ENCODE peak calls at places on chromosomes 6 and 20, in seven cellular contexts. M is lung, I is astrocyte, J is colonic mucosa, Q is GF-D8, F is DMS79, Y is T follicular helper cell. O is an unnamed sample.

GRCh38 chr20:34390769-34391447 is 27.8 kb downstream of the ITCH start:
- DNase-seq in M (peak), I (peak), J (peak), Q (no peak), F (no peak), Y (no peak), O (no peak)

GRCh38 chr6:151379933-151380847 is 11.2 kb downstream of the ZBTB2 start:
- DNase-seq in M (no peak), I (no peak), J (no peak), Q (no peak), F (no peak), Y (no peak), O (peak)

GRCh38 chr6:111033628-111034289 is 51.9 kb downstream of the RPF2 start:
- DNase-seq in M (no peak), I (no peak), J (no peak), Q (no peak), F (no peak), Y (no peak), O (no peak)

GRCh38 chr6:26105109-26105730 is 18.0 kb downstream of the HFE start:
- DNase-seq in M (no peak), I (no peak), J (no peak), Q (no peak), F (no peak), Y (no peak), O (no peak)

GRCh38 chr6:33597551-33598322 is 17.7 kb upstream of the BAK1 start:
- DNase-seq in M (no peak), I (no peak), J (no peak), Q (no peak), F (no peak), Y (no peak), O (no peak)

GRCh38 chr6:119205911-119206617 is 127.6 kb upstream of the FAM184A start:
- DNase-seq in M (no peak), I (no peak), J (no peak), Q (no peak), F (no peak), Y (no peak), O (no peak)

GRCh38 chr6:25655746-25656145 is 3.7 kb downstream of the SCGN start:
- DNase-seq in M (no peak), I (no peak), J (no peak), Q (no peak), F (peak), Y (no peak), O (no peak)

GRCh38 chr6:141874930-141875602 is 257.7 kb upstream of the GJE1 start:
- DNase-seq in M (no peak), I (no peak), J (no peak), Q (peak), F (no peak), Y (no peak), O (peak)

GRCh38 chr6:155001482-155001881 is 6.4 kb downstream of the TIAM2 start:
- DNase-seq in M (no peak), I (peak), J (no peak), Q (no peak), F (no peak), Y (no peak), O (no peak)

GRCh38 chr6:27133281-27134227 is 113.9 kb upstream of the PRSS16 start:
- DNase-seq in M (no peak), I (peak), J (peak), Q (peak), F (no peak), Y (peak), O (peak)

GRCh38 chr20:16556299-16556698 is 16.9 kb downstream of the KIF16B start:
- DNase-seq in M (no peak), I (no peak), J (no peak), Q (no peak), F (no peak), Y (no peak), O (no peak)

GRCh38 chr6:37822851-37823682 is 3.5 kb downstream of the ZFAND3 start:
- DNase-seq in M (no peak), I (peak), J (peak), Q (no peak), F (no peak), Y (no peak), O (no peak)

GRCh38 chr6:157314705-157315321 is 8.5 kb downstream of the TMEM242 start:
- DNase-seq in M (no peak), I (peak), J (no peak), Q (no peak), F (no peak), Y (no peak), O (no peak)

GRCh38 chr6:37285861-37286311 is 27.9 kb upstream of the TMEM217 start:
- DNase-seq in M (no peak), I (no peak), J (no peak), Q (no peak), F (no peak), Y (no peak), O (no peak)

GRCh38 chr6:49556429-49556837 is 6.0 kb downstream of the C6orf141 start:
- DNase-seq in M (peak), I (peak), J (peak), Q (no peak), F (no peak), Y (no peak), O (no peak)

GRCh38 chr6:81767163-81768000 is 14.9 kb upstream of the TENT5A start:
- DNase-seq in M (no peak), I (peak), J (peak), Q (no peak), F (no peak), Y (no peak), O (peak)

GRCh38 chr6:136812174-136812573 is 10.2 kb upstream of the PEX7 start:
- DNase-seq in M (no peak), I (peak), J (no peak), Q (no peak), F (no peak), Y (no peak), O (no peak)

GRCh38 chr6:16136536-16137450 is 7.9 kb downstream of the MYLIP start:
- DNase-seq in M (no peak), I (peak), J (no peak), Q (no peak), F (no peak), Y (no peak), O (no peak)

GRCh38 chr6:56101141-56101553 is 146.2 kb downstream of the COL21A1 start:
- DNase-seq in M (no peak), I (peak), J (no peak), Q (peak), F (peak), Y (no peak), O (peak)

GRCh38 chr6:131257104-131257503 is 121.8 kb downstream of the AKAP7 start:
- DNase-seq in M (peak), I (no peak), J (no peak), Q (no peak), F (no peak), Y (no peak), O (no peak)

GRCh38 chr20:42747765-42748411 is 441.8 kb downstream of the PTPRT start:
- DNase-seq in M (no peak), I (no peak), J (no peak), Q (no peak), F (no peak), Y (no peak), O (no peak)

GRCh38 chr6:90753820-90754604 is 167.1 kb upstream of the MAP3K7 start:
- DNase-seq in M (no peak), I (no peak), J (no peak), Q (no peak), F (no peak), Y (no peak), O (no peak)

GRCh38 chr20:1278993-1279392 is 12.9 kb downstream of the SNPH start:
- DNase-seq in M (no peak), I (no peak), J (no peak), Q (no peak), F (no peak), Y (no peak), O (no peak)

GRCh38 chr6:11729083-11729482 is 49.5 kb downstream of the ADTRP start:
- DNase-seq in M (no peak), I (no peak), J (no peak), Q (no peak), F (no peak), Y (no peak), O (no peak)

GRCh38 chr20:43022081-43022480 is 167.6 kb downstream of the PTPRT start:
- DNase-seq in M (no peak), I (no peak), J (no peak), Q (no peak), F (no peak), Y (no peak), O (no peak)

GRCh38 chr6:160487116-160487515 is 138.9 kb downstream of the SLC22A3 start:
- DNase-seq in M (no peak), I (no peak), J (no peak), Q (no peak), F (no peak), Y (no peak), O (no peak)

GRCh38 chr6:7108964-7109836 is 1.4 kb downstream of the RREB1 start:
- DNase-seq in M (peak), I (peak), J (peak), Q (peak), F (no peak), Y (peak), O (peak)

GRCh38 chr6:169216830-169217229 is 36.8 kb downstream of the THBS2 start:
- DNase-seq in M (no peak), I (no peak), J (peak), Q (no peak), F (no peak), Y (no peak), O (no peak)

GRCh38 chr6:96716221-96716620 is 121.1 kb downstream of the GPR63 start:
- DNase-seq in M (no peak), I (no peak), J (no peak), Q (no peak), F (no peak), Y (no peak), O (no peak)

GRCh38 chr20:12528591-12529041 is 480.2 kb upstream of the SPTLC3 start:
- DNase-seq in M (no peak), I (no peak), J (no peak), Q (no peak), F (no peak), Y (no peak), O (no peak)

GRCh38 chr6:111072801-111073360 is 14.4 kb upstream of the SLC16A10 start:
- DNase-seq in M (no peak), I (no peak), J (no peak), Q (no peak), F (no peak), Y (no peak), O (no peak)

GRCh38 chr6:56536536-56536935 is 106.2 kb downstream of the DST start:
- DNase-seq in M (no peak), I (peak), J (no peak), Q (no peak), F (no peak), Y (no peak), O (no peak)

GRCh38 chr20:38145094-38146075 is 19.7 kb downstream of the TGM2 start:
- DNase-seq in M (no peak), I (peak), J (no peak), Q (no peak), F (no peak), Y (no peak), O (no peak)

GRCh38 chr6:46044876-46045617 is 29.4 kb upstream of the CLIC5 start:
- DNase-seq in M (peak), I (peak), J (peak), Q (no peak), F (no peak), Y (no peak), O (peak)

GRCh38 chr6:939526-940252 is 246.8 kb upstream of the EXOC2 start:
- DNase-seq in M (no peak), I (no peak), J (no peak), Q (no peak), F (no peak), Y (no peak), O (no peak)

GRCh38 chr6:81708306-81708705 is 44.2 kb downstream of the TENT5A start:
- DNase-seq in M (no peak), I (peak), J (no peak), Q (no peak), F (no peak), Y (no peak), O (no peak)

GRCh38 chr6:105137388-105137787 is 42.4 kb downstream of the POPDC3 start:
- DNase-seq in M (no peak), I (no peak), J (no peak), Q (no peak), F (no peak), Y (no peak), O (no peak)

GRCh38 chr6:156918647-156919046 is 141.5 kb downstream of the ARID1B start:
- DNase-seq in M (no peak), I (no peak), J (no peak), Q (no peak), F (no peak), Y (no peak), O (no peak)

O was measured in AML-193.